ENCODE peak calls at places on chromosomes 13 and 19, in eight cellular contexts. K is GM12892; W is stimulated activated CD4-positive, alpha-beta T cell treated with anti-CD3 and anti-CD28 coated beads, Interleukin-2, amount 100 ng/mL, for 48 hours; F is MV-4-11; R is left lung; I is lower lobe of right lung; D is stimulated activated naive CD8-positive, alpha-beta T cell treated with anti-CD3 and anti-CD28 coated beads, Interleukin-15, Interleukin-2, amounts not matched to agents 100 U/mL and 50 U/mL, for 24 hours; Y is dermis microvascular lymphatic vessel endothelial cell. C is an unnamed sample.

GRCh38 chr13:94558721-94559120 is 37.2 kb downstream of the TGDS start:
- DNase-seq in K (no peak), W (no peak), F (no peak), R (no peak), I (no peak), D (no peak), Y (no peak), C (peak)

GRCh38 chr19:10603873-10604459 is 16.9 kb upstream of the AP1M2 start:
- DNase-seq in K (no peak), W (no peak), F (peak), R (peak), I (no peak), D (no peak), Y (peak), C (peak)

GRCh38 chr13:46962286-46962941 is 65.6 kb upstream of the HTR2A start:
- DNase-seq in K (no peak), W (no peak), F (no peak), R (no peak), I (no peak), D (no peak), Y (no peak), C (peak)

GRCh38 chr13:24083722-24084421 is 76.6 kb upstream of the SPATA13 start:
- DNase-seq in K (no peak), W (no peak), F (no peak), R (no peak), I (no peak), D (no peak), Y (no peak), C (no peak)

GRCh38 chr19:49890349-49891311 is 6.1 kb downstream of the IL4I1 start:
- DNase-seq in K (peak), W (peak), F (no peak), R (no peak), I (peak), D (peak), Y (no peak), C (no peak)

GRCh38 chr19:32189956-32190706 is 155.3 kb upstream of the ZNF507 start:
- DNase-seq in K (no peak), W (no peak), F (no peak), R (no peak), I (no peak), D (no peak), Y (no peak), C (no peak)

GRCh38 chr13:110644892-110645521 is 29.7 kb downstream of the NAXD start:
- DNase-seq in K (peak), W (peak), F (peak), R (peak), I (peak), D (peak), Y (peak), C (peak)

GRCh38 chr19:15288146-15288963 is 44.0 kb downstream of the BRD4 start:
- DNase-seq in K (no peak), W (no peak), F (peak), R (no peak), I (no peak), D (no peak), Y (peak), C (peak)

GRCh38 chr13:19074519-19074918 is 107.1 kb downstream of the TUBA3C start:
- DNase-seq in K (no peak), W (no peak), F (no peak), R (no peak), I (no peak), D (no peak), Y (no peak), C (no peak)

GRCh38 chr13:40460116-40460515 is 206.3 kb downstream of the FOXO1 start:
- DNase-seq in K (no peak), W (no peak), F (no peak), R (no peak), I (no peak), D (no peak), Y (no peak), C (no peak)

GRCh38 chr13:45133396-45134118 is 13.2 kb downstream of the GTF2F2 start:
- DNase-seq in K (no peak), W (no peak), F (no peak), R (no peak), I (no peak), D (no peak), Y (peak), C (peak)

GRCh38 chr19:50003810-50004419 is 21.3 kb downstream of the VRK3 start:
- DNase-seq in K (peak), W (no peak), F (peak), R (peak), I (no peak), D (peak), Y (peak), C (peak)

GRCh38 chr13:33262069-33262487 is 23.5 kb downstream of the STARD13 start:
- DNase-seq in K (no peak), W (no peak), F (no peak), R (no peak), I (no peak), D (no peak), Y (peak), C (no peak)

GRCh38 chr13:25111557-25111956 is 15.6 kb downstream of the PABPC3 start:
- DNase-seq in K (no peak), W (no peak), F (no peak), R (no peak), I (no peak), D (no peak), Y (no peak), C (no peak)

GRCh38 chr13:89053418-89053817 is 1382.2 kb downstream of the SLITRK5 start:
- DNase-seq in K (no peak), W (no peak), F (no peak), R (no peak), I (no peak), D (no peak), Y (no peak), C (no peak)

GRCh38 chr13:73961181-73961580 is 173.0 kb downstream of the KLF12 start:
- DNase-seq in K (no peak), W (no peak), F (no peak), R (no peak), I (no peak), D (no peak), Y (no peak), C (no peak)

GRCh38 chr19:52673014-52673413 is 34.9 kb upstream of the ZNF83 start:
- DNase-seq in K (no peak), W (no peak), F (no peak), R (no peak), I (no peak), D (no peak), Y (no peak), C (no peak)

GRCh38 chr13:82439159-82439904 is 1442.9 kb downstream of the SLITRK1 start:
- DNase-seq in K (no peak), W (no peak), F (peak), R (no peak), I (no peak), D (no peak), Y (no peak), C (peak)

GRCh38 chr19:2533686-2534085 is 57.8 kb downstream of the GADD45B start:
- DNase-seq in K (no peak), W (no peak), F (peak), R (no peak), I (no peak), D (no peak), Y (peak), C (no peak)

GRCh38 chr13:109394311-109394988 is 391.9 kb downstream of the IRS2 start:
- DNase-seq in K (no peak), W (no peak), F (no peak), R (no peak), I (no peak), D (no peak), Y (no peak), C (no peak)

GRCh38 chr13:97194473-97194872 is 27.7 kb upstream of the MBNL2 start:
- DNase-seq in K (no peak), W (no peak), F (no peak), R (no peak), I (no peak), D (no peak), Y (peak), C (no peak)

GRCh38 chr19:46998445-46999142 is 21.0 kb upstream of the NPAS1 start:
- DNase-seq in K (no peak), W (no peak), F (no peak), R (no peak), I (no peak), D (no peak), Y (no peak), C (no peak)

GRCh38 chr13:24135674-24136300 is 24.7 kb upstream of the SPATA13 start:
- DNase-seq in K (no peak), W (no peak), F (no peak), R (no peak), I (no peak), D (no peak), Y (peak), C (no peak)

GRCh38 chr13:72151241-72151640 is 284.2 kb upstream of the DACH1 start:
- DNase-seq in K (no peak), W (no peak), F (no peak), R (no peak), I (no peak), D (no peak), Y (no peak), C (no peak)

GRCh38 chr19:27580906-27581305 is 1632.0 kb downstream of the UQCRFS1 start:
- DNase-seq in K (no peak), W (no peak), F (no peak), R (no peak), I (no peak), D (no peak), Y (no peak), C (no peak)

GRCh38 chr19:29974701-29975100 is 32.7 kb downstream of the URI1 start:
- DNase-seq in K (no peak), W (no peak), F (no peak), R (no peak), I (no peak), D (no peak), Y (no peak), C (no peak)

C was measured in NB4.